ENCODE peak calls at places on chromosomes 13 and 19, in seven cellular contexts. C is stimulated activated CD8-positive, alpha-beta memory T cell treated with anti-CD3 and anti-CD28 coated beads, Interleukin-15, amount 100 ng/mL, for 1 hour; A is C1 segment of cervical spinal cord; L is brain microvascular endothelial cell; H is Calu3; N is T1000; R is T-cell. V is an unnamed sample.

GRCh38 chr19:51139299-51140018 is 2.6 kb upstream of the SIGLEC7 start:
- DNase-seq in H (no peak), A (peak), C (no peak), L (no peak), R (no peak), N (no peak), V (no peak)

GRCh38 chr13:52061587-52061986 is 37.1 kb downstream of the UTP14C start:
- DNase-seq in H (no peak), R (no peak), N (no peak), C (no peak), A (no peak), L (no peak), V (no peak)

GRCh38 chr13:99335603-99336002 is 28.4 kb upstream of the GPR183 start:
- DNase-seq in C (no peak), R (no peak), N (no peak), H (no peak), A (no peak), L (no peak), V (no peak)

GRCh38 chr13:64369121-64369520 is 2861.0 kb downstream of the PCDH9 start:
- DNase-seq in L (no peak), N (no peak), H (no peak), R (no peak), A (no peak), C (no peak), V (no peak)

GRCh38 chr13:23671902-23672301 is 101.7 kb downstream of the TNFRSF19 start:
- DNase-seq in L (peak), A (no peak), R (no peak), N (no peak), C (no peak), H (no peak), V (no peak)

GRCh38 chr13:27679396-27679795 is 57.7 kb downstream of the POLR1D start:
- DNase-seq in N (no peak), C (no peak), H (no peak), A (no peak), R (no peak), L (no peak), V (no peak)

GRCh38 chr19:13156968-13157882 is 7.0 kb downstream of the IER2 start:
- DNase-seq in N (no peak), R (no peak), A (no peak), H (no peak), C (no peak), L (no peak), V (no peak)

GRCh38 chr13:32423592-32423991 is 4.3 kb downstream of the N4BP2L1 start:
- DNase-seq in N (no peak), L (no peak), H (no peak), C (no peak), R (no peak), A (no peak), V (no peak)

GRCh38 chr13:91792054-91792453 is 393.6 kb downstream of the GPC5 start:
- DNase-seq in H (no peak), A (no peak), R (no peak), C (no peak), N (no peak), L (no peak), V (no peak)

GRCh38 chr13:50410921-50411712 is 395.9 kb downstream of the KCNRG start:
- DNase-seq in C (no peak), N (peak), R (no peak), L (peak), A (no peak), H (peak), V (no peak)

GRCh38 chr19:7654401-7654800 is 14.4 kb upstream of the RETN start:
- DNase-seq in A (no peak), N (no peak), C (no peak), L (no peak), R (no peak), H (no peak), V (no peak)

GRCh38 chr19:12784871-12785430 is 6.3 kb upstream of the JUNB start:
- DNase-seq in A (no peak), H (peak), N (no peak), R (no peak), L (no peak), C (no peak), V (peak)

GRCh38 chr13:73984949-73985691 is 149.1 kb downstream of the KLF12 start:
- DNase-seq in L (no peak), R (peak), H (no peak), N (no peak), A (no peak), C (peak), V (no peak)

GRCh38 chr19:30371960-30372824 is at the start of gene ZNF536:
- DNase-seq in R (no peak), C (no peak), L (no peak), A (peak), N (no peak), H (no peak), V (no peak)

GRCh38 chr19:33472696-33473624 is 48.6 kb downstream of the PEPD start:
- DNase-seq in H (no peak), C (no peak), A (no peak), R (no peak), N (peak), L (peak), V (no peak)

GRCh38 chr13:44757671-44758070 is 181.5 kb upstream of the TSC22D1 start:
- DNase-seq in R (no peak), L (no peak), N (no peak), C (no peak), A (no peak), H (no peak), V (no peak)

GRCh38 chr19:6667114-6667627 is 2.8 kb downstream of the TNFSF14 start:
- DNase-seq in N (no peak), R (no peak), A (no peak), C (no peak), L (no peak), H (peak), V (no peak)

GRCh38 chr13:86729206-86729605 is 930.0 kb upstream of the SLITRK6 start:
- DNase-seq in C (no peak), N (no peak), H (no peak), A (no peak), R (no peak), L (no peak), V (peak)

GRCh38 chr13:79710376-79710775 is 229.4 kb downstream of the NDFIP2 start:
- DNase-seq in A (no peak), R (no peak), L (no peak), N (no peak), C (no peak), H (no peak), V (no peak)

GRCh38 chr19:4297901-4298771 is 4.1 kb downstream of the TMIGD2 start:
- DNase-seq in A (no peak), L (peak), C (no peak), N (no peak), R (no peak), H (no peak), V (no peak)

GRCh38 chr13:28299941-28300340 is 161.6 kb downstream of the PAN3 start:
- DNase-seq in L (no peak), N (no peak), R (no peak), C (no peak), H (no peak), A (no peak), V (no peak)

GRCh38 chr19:47508721-47509120 is 6.1 kb downstream of the NAPA start:
- DNase-seq in H (no peak), L (no peak), N (no peak), R (no peak), A (no peak), C (no peak), V (no peak)

GRCh38 chr13:42484396-42484795 is 89.6 kb upstream of the TNFSF11 start:
- DNase-seq in N (no peak), L (peak), H (no peak), R (no peak), C (no peak), A (no peak), V (no peak)

GRCh38 chr19:8484331-8484894 is 18.0 kb downstream of the PRAM1 start:
- DNase-seq in A (peak), C (no peak), N (no peak), H (no peak), L (no peak), R (no peak), V (no peak)

GRCh38 chr19:56162258-56162657 is 13.6 kb upstream of the GALP start:
- DNase-seq in C (no peak), L (peak), N (no peak), R (no peak), A (no peak), H (no peak), V (no peak)

GRCh38 chr19:39966617-39967016 is 4.3 kb upstream of the PSMC4 start:
- DNase-seq in L (no peak), A (no peak), C (no peak), H (no peak), N (no peak), R (no peak), V (no peak)

GRCh38 chr13:73335226-73335625 is 276.4 kb downstream of the KLF5 start:
- DNase-seq in C (no peak), H (no peak), L (peak), N (no peak), R (no peak), A (no peak), V (no peak)

GRCh38 chr19:29528946-29529645 is 3.3 kb downstream of the VSTM2B start:
- DNase-seq in R (no peak), L (no peak), H (no peak), N (no peak), C (no peak), A (no peak), V (peak)

GRCh38 chr13:32894589-32895001 is 121.6 kb upstream of the KL start:
- DNase-seq in L (peak), A (no peak), N (no peak), R (no peak), C (no peak), H (no peak), V (no peak)

GRCh38 chr13:79679334-79679733 is 198.4 kb downstream of the NDFIP2 start:
- DNase-seq in A (peak), L (peak), R (no peak), N (no peak), H (peak), C (no peak), V (peak)

GRCh38 chr19:18349524-18350128 is 9.2 kb downstream of the PGPEP1 start:
- DNase-seq in N (peak), R (no peak), H (peak), C (no peak), L (peak), A (no peak), V (no peak)

GRCh38 chr19:12284226-12284625 is 10.5 kb downstream of the ZNF44 start:
- DNase-seq in L (no peak), C (no peak), N (no peak), A (no peak), R (no peak), H (no peak), V (no peak)